ENCODE peak calls at places on chromosomes 3 and 15, in seven cellular contexts. P, J, H, B, A, L and M are unnamed samples.
A peak's percentile ranks its signal among the peaks of the same experiment; 100 is the strongest.

GRCh38 chr15:98813956-98814355 is 165.6 kb downstream of the IGF1R start:
- DNase-seq in P (no peak), J (no peak), H (peak; percentile 22), B (no peak), A (no peak), L (no peak), M (no peak)

GRCh38 chr3:27559835-27560234 is 75.7 kb upstream of the SLC4A7 start:
- DNase-seq in P (no peak), J (no peak), H (peak; percentile 89), B (no peak), A (peak; percentile 85), L (no peak), M (no peak)

GRCh38 chr15:61169904-61170695 is 59.0 kb downstream of the RORA start:
- DNase-seq in P (no peak), J (no peak), H (no peak), B (no peak), A (no peak), L (no peak), M (no peak)

GRCh38 chr3:109131276-109131675 is 5.2 kb upstream of the C3orf85 start:
- DNase-seq in P (no peak), J (no peak), H (no peak), B (no peak), A (no peak), L (no peak), M (no peak)

GRCh38 chr3:144989756-144990155 is 1018.1 kb downstream of the DIPK2A start:
- DNase-seq in P (no peak), J (no peak), H (peak; percentile 1), B (no peak), A (no peak), L (no peak), M (no peak)

GRCh38 chr3:12816521-12817340 is 20.3 kb downstream of the CAND2 start:
- DNase-seq in P (no peak), J (no peak), H (no peak), B (no peak), A (no peak), L (no peak), M (no peak)

GRCh38 chr15:92001307-92001706 is 147.8 kb downstream of the SLCO3A1 start:
- DNase-seq in P (no peak), J (no peak), H (no peak), B (no peak), A (no peak), L (no peak), M (no peak)

GRCh38 chr3:78791745-78792144 is 976.1 kb downstream of the ROBO1 start:
- DNase-seq in P (no peak), J (no peak), H (no peak), B (no peak), A (no peak), L (no peak), M (no peak)

GRCh38 chr15:43749690-43750345 is 3.6 kb downstream of the PDIA3 start:
- DNase-seq in P (no peak), J (no peak), H (peak; percentile 42), B (no peak), A (no peak), L (no peak), M (peak; percentile 58)

GRCh38 chr3:9158865-9159630 is 90.4 kb downstream of the SRGAP3 start:
- DNase-seq in P (no peak), J (peak; percentile 8), H (no peak), B (no peak), A (no peak), L (no peak), M (no peak)

GRCh38 chr3:59436164-59436958 is 386.5 kb upstream of the CFAP20DC start:
- DNase-seq in P (no peak), J (no peak), H (no peak), B (no peak), A (no peak), L (no peak), M (no peak)

GRCh38 chr3:52428151-52429005 is 16.5 kb downstream of the SEMA3G start:
- DNase-seq in P (peak; percentile 51), J (peak; percentile 58), H (peak; percentile 85), B (peak; percentile 51), A (no peak), L (peak; percentile 76), M (peak; percentile 52)

GRCh38 chr3:134847349-134847748 is 52.3 kb downstream of the EPHB1 start:
- DNase-seq in P (no peak), J (no peak), H (peak; percentile 16), B (no peak), A (no peak), L (no peak), M (no peak)

GRCh38 chr15:53469422-53469821 is 290.0 kb downstream of the WDR72 start:
- DNase-seq in P (no peak), J (no peak), H (no peak), B (no peak), A (no peak), L (no peak), M (no peak)

GRCh38 chr3:57604971-57605370 is 7.8 kb upstream of the ARF4 start:
- DNase-seq in P (no peak), J (no peak), H (no peak), B (no peak), A (no peak), L (no peak), M (no peak)

GRCh38 chr15:40951764-40952163 is 1.5 kb upstream of the CHAC1 start:
- DNase-seq in P (no peak), J (no peak), H (no peak), B (no peak), A (no peak), L (no peak), M (no peak)

GRCh38 chr15:89367485-89368451 is 33.1 kb upstream of the POLG start:
- DNase-seq in P (no peak), J (peak; percentile 80), H (no peak), B (no peak), A (no peak), L (no peak), M (no peak)

GRCh38 chr15:89369548-89369947 is 34.9 kb upstream of the POLG start:
- DNase-seq in P (no peak), J (no peak), H (no peak), B (no peak), A (no peak), L (no peak), M (no peak)

GRCh38 chr15:89370120-89371077 is 35.8 kb upstream of the POLG start:
- DNase-seq in P (no peak), J (no peak), H (no peak), B (no peak), A (no peak), L (no peak), M (no peak)

GRCh38 chr15:89366656-89367393 is 32.2 kb upstream of the POLG start:
- DNase-seq in P (no peak), J (no peak), H (no peak), B (no peak), A (no peak), L (no peak), M (no peak)

GRCh38 chr15:89368566-89369223 is 34.1 kb upstream of the POLG start:
- DNase-seq in P (no peak), J (no peak), H (no peak), B (no peak), A (no peak), L (no peak), M (no peak)
- TF ChIP-seq EZH2 in P (no peak), J (no peak), H (peak; percentile 78), B (no peak), A (peak; percentile 88), L (no peak), M (no peak)

GRCh38 chr15:72117448-72117697 is 577 bp downstream of the MYO9A start:
- DNase-seq in P (peak; percentile 40), J (no peak), H (peak; percentile 95), B (peak; percentile 84), A (peak; percentile 11), L (peak; percentile 32), M (peak; percentile 58)

GRCh38 chr15:72117698-72118399 is at the start of gene MYO9A:
- DNase-seq in P (peak; percentile 97), J (peak; percentile 98), H (peak; percentile 99), B (peak; percentile 97), A (peak; percentile 90), L (peak; percentile 97), M (peak; percentile 96)

GRCh38 chr15:72113347-72114031 is 4.5 kb downstream of the MYO9A start:
- DNase-seq in P (no peak), J (no peak), H (peak; percentile 49), B (no peak), A (no peak), L (no peak), M (no peak)

GRCh38 chr15:72118400-72118978 is at the start of gene SENP8:
- DNase-seq in P (no peak), J (no peak), H (peak; percentile 87), B (no peak), A (peak; percentile 7), L (no peak), M (no peak)

GRCh38 chr15:72116680-72117447 is 1.1 kb downstream of the MYO9A start:
- DNase-seq in P (no peak), J (peak; percentile 44), H (peak; percentile 59), B (no peak), A (no peak), L (no peak), M (no peak)
- H3K79me2 ChIP-seq in P (peaks cover 38% of the 10 kb centered on the region), J (peaks cover 19% of the 10 kb centered on the region), H (peaks cover 67% of the 10 kb centered on the region), B (peaks cover 36% of the 10 kb centered on the region), A (peaks cover 36% of the 10 kb centered on the region), L (peaks cover 13% of the 10 kb centered on the region), M (peaks cover 44% of the 10 kb centered on the region)

DNA sequence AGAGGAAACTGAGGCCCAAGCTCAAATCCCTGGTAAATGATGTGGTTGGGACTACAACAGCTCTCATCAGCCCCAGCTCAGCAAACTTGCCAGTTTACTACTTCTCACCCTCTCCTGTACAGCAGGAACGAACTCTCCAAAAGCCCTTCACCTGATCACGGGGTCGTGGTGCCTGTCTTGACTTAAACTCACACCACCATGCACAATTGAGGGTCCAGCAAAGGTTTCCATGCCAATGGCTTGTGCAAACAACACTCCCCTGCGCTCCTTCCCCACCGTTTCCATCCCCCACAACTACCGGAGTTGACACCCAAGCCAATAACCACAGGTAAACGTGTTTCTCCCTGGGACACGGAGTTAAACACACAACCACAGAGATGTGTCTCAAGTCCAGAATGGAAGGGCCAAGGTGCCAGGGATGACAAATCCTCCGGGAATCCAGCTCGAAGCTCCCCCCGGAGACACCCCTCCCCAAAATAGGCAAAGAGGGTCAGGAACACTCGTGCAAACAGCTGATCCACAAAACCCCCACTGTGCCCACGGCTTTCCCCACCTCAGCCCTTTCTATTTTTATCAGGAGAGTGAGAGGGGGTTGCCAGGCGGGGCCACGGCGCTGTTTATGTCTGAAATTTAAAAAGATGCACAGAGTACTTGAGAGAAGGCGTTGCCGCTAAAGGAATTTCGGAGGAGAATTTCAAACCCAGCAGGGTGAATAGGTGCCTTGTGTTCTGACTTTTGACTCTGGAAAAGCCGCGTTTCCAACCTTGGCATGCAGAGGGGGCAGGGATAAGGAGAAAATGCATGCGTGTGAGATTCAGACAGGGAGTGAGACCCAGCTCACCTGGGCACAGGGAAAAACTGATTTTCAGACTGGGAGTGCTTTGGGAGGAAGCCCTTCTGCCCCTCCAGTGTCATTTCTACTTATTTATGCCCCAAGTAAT is 10.6 kb upstream of the ACAN start:
- DNase-seq in P (no peak), J (no peak), H (no peak), B (no peak), A (no peak), L (no peak), M (no peak)
- TF ChIP-seq EZH2 in P (no peak), J (no peak), H (no peak), B (no peak), A (no peak), L (no peak), M (no peak)

DNA sequence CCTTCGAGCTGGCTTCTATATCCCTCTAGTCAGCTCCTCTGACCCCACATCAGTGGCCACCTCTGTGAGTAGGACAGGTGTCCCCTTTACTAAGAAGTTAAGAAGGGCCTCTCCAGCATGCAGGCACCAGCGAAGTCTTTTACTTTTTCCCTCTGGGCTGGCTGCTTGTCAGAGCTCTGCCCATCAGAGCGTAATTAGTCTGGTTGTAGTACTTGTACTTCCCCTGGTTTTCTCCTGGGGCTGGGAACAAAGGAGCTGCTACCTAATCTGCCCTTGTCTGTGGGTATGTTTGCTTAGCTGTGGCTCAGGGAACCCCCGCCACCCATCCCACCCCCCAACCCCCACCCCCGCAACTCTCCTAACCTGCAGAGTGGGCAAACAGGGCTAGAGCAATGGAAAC is 27.4 kb upstream of the ALPK3 start:
- DNase-seq in P (no peak), J (no peak), H (no peak), B (no peak), A (no peak), L (no peak), M (no peak)
- H3K79me2 ChIP-seq in P (peaks cover 53% of the 10 kb centered on the region), J (peaks cover 42% of the 10 kb centered on the region), H (peaks cover 99% of the 10 kb centered on the region), B (peaks cover 49% of the 10 kb centered on the region), A (peaks cover 36% of the 10 kb centered on the region), L (peaks cover 29% of the 10 kb centered on the region), M (peaks cover 37% of the 10 kb centered on the region)